ENCODE peak calls at places on chromosomes 4 and X, in six cellular contexts. E, M, B, P, A and X are unnamed samples.

GRCh38 chr4:181301735-181302380 is 941.3 kb upstream of the TENM3 start:
- DNase-seq in E (peak), P (peak), M (peak), A (no peak), B (no peak), X (no peak)

GRCh38 chr4:145481164-145481941 is at the start of gene SMAD1:
- DNase-seq in B (no peak), A (peak), M (peak), E (peak), P (peak), X (peak)

GRCh38 chr4:46250997-46251396 is 127.1 kb upstream of the GABRG1 start:
- DNase-seq in P (no peak), E (peak), A (no peak), B (no peak), M (no peak), X (no peak)

GRCh38 chrX:41452565-41452964 is 5.4 kb downstream of the NYX start:
- DNase-seq in P (no peak), B (no peak), M (no peak), E (no peak), A (no peak), X (no peak)

GRCh38 chr4:47510036-47510435 is 25.0 kb downstream of the ATP10D start:
- DNase-seq in B (no peak), P (no peak), E (no peak), A (no peak), M (no peak), X (no peak)

GRCh38 chr4:156977435-156978160 is 6.0 kb upstream of the PDGFC start:
- DNase-seq in P (peak), A (no peak), B (no peak), E (no peak), M (no peak), X (no peak)

GRCh38 chrX:152637649-152638442 is at the start of gene GABRQ:
- DNase-seq in E (peak), A (no peak), P (no peak), B (no peak), M (peak), X (no peak)

GRCh38 chr4:162056947-162057346 is 106.9 kb downstream of the FSTL5 start:
- DNase-seq in B (no peak), E (no peak), A (no peak), P (no peak), M (no peak), X (no peak)

GRCh38 chr4:112321768-112322684 is 24.9 kb downstream of the ALPK1 start:
- DNase-seq in E (peak), B (peak), P (peak), A (peak), M (peak), X (peak)

GRCh38 chr4:142446965-142447474 is 399.1 kb downstream of the INPP4B start:
- DNase-seq in M (no peak), E (no peak), P (no peak), A (no peak), B (no peak), X (no peak)

GRCh38 chr4:139171878-139172691 is 4.9 kb downstream of the ELF2 start:
- DNase-seq in B (no peak), E (no peak), M (no peak), P (peak), A (no peak), X (no peak)

GRCh38 chrX:6292599-6292998 is 63.9 kb upstream of the NLGN4X start:
- DNase-seq in E (no peak), P (no peak), B (no peak), A (no peak), M (no peak), X (no peak)

GRCh38 chr4:5816851-5817375 is 76.0 kb downstream of the CRMP1 start:
- DNase-seq in B (no peak), P (no peak), E (no peak), M (no peak), A (peak), X (no peak)

GRCh38 chrX:84469226-84469625 is 33.0 kb downstream of the HDX start:
- DNase-seq in B (no peak), P (peak), E (peak), M (no peak), A (no peak), X (no peak)

GRCh38 chr4:911221-911751 is 20.8 kb downstream of the GAK start:
- DNase-seq in B (no peak), M (no peak), P (no peak), E (no peak), A (no peak), X (no peak)

GRCh38 chrX:153779891-153780677 is 757 bp upstream of the SRPK3 start:
- DNase-seq in P (no peak), E (no peak), M (no peak), A (no peak), B (no peak), X (no peak)

GRCh38 chrX:129772796-129773431 is 6.8 kb upstream of the SASH3 start:
- DNase-seq in E (no peak), P (no peak), B (peak), A (peak), M (no peak), X (no peak)

GRCh38 chrX:40083120-40083978 is 14.4 kb downstream of the BCOR start:
- DNase-seq in A (no peak), M (peak), E (peak), P (peak), B (no peak), X (no peak)

GRCh38 chrX:130051176-130051845 is 59.0 kb downstream of the ELF4 start:
- DNase-seq in A (no peak), B (no peak), E (no peak), P (no peak), M (no peak), X (no peak)

GRCh38 chr4:166252487-166253402 is 379.7 kb downstream of the TLL1 start:
- DNase-seq in A (no peak), M (no peak), P (peak), E (peak), B (no peak), X (no peak)

GRCh38 chr4:182922551-182923284 is 5.5 kb upstream of the DCTD start:
- DNase-seq in P (no peak), A (no peak), E (peak), M (peak), B (no peak), X (no peak)

GRCh38 chr4:6929735-6930464 is 20.3 kb downstream of the TBC1D14 start:
- DNase-seq in B (no peak), E (no peak), M (no peak), P (no peak), A (no peak), X (no peak)

DNA sequence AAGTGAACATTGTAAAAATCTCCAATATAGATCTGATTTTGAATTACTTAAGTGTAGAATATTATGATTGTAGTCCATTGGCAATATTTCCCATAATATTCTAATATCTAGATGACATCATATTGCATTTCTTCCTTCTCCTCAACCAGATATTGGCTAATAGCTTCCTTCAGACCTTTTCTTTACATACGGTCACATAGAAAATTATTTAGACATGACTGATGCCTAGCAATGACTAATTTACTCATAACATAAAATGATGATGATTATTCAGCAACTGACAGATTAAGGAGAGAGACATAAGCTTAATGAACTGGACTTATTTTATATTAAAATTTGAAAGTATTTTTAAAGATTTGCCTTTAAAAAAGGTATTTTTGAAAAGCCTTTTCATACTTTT is 1287.6 kb downstream of the STIM2 start:
- DNase-seq in B (no peak), A (no peak), M (no peak), E (no peak), P (peak), X (no peak)
- H3K27ac ChIP-seq in B (no peak), A (no peak), M (no peak), E (no peak), P (no peak), X (no peak)

GRCh38 chr4:134544303-134544761 is 342.7 kb upstream of the PABPC4L start:
- DNase-seq in E (peak), B (no peak), P (no peak), M (no peak), A (peak), X (no peak)
- H3K27ac ChIP-seq in E (peak), B (no peak), P (no peak), M (no peak), A (peak), X (no peak)

GRCh38 chr4:25252230-25253071 is 18.6 kb downstream of the PI4K2B start:
- DNase-seq in E (no peak), B (no peak), A (no peak), P (no peak), M (no peak), X (no peak)

GRCh38 chr4:25253072-25253447 is 19.2 kb downstream of the PI4K2B start:
- DNase-seq in M (no peak), A (no peak), B (no peak), P (peak), E (no peak), X (no peak)
- H3K27ac ChIP-seq in M (no peak), A (no peak), B (no peak), P (no peak), E (peak), X (no peak)

DNA sequence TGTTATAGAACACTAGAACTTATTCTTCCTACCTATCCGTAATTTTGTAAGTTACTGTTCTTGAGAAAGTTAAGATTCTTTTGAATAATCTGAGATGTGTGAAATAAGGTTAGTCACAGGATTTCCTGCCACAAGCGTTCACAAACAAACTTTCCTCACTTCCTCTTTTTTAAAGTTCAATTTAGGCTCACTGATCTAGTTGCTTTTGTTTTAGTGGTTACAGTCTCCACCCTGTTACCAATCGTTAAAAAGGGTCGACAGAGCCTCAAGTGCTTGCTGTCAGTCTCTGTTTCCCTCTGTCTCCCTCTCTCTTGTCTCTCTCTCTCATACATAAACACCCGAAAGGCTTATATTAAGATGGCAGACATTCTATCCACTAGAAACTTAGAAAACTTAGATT is 35.9 kb upstream of the STK26 start:
- DNase-seq in B (no peak), M (no peak), A (no peak), P (no peak), E (no peak), X (no peak)
- H3K27ac ChIP-seq in B (no peak), M (no peak), A (no peak), P (no peak), E (no peak), X (no peak)